ENCODE peak calls at places on chromosomes 12 and 14, in four cellular contexts. B is transverse colon, W is iris pigment epithelial cell, F is HFFc6. E is an unnamed sample.

GRCh38 chr14:104371031-104371430 is 208.5 kb upstream of the C14orf180 start:
- DNase-seq in B (no peak), W (no peak), F (no peak), E (no peak)

GRCh38 chr14:45492876-45493275 is 239.9 kb upstream of the MIS18BP1 start:
- DNase-seq in B (no peak), W (no peak), F (no peak), E (no peak)

GRCh38 chr12:106632797-106633450 is 50.1 kb downstream of the RFX4 start:
- DNase-seq in B (no peak), W (peak), F (no peak), E (no peak)

GRCh38 chr12:52070243-52070925 is 606 bp downstream of the ATG101 start:
- DNase-seq in B (no peak), W (no peak), F (no peak), E (no peak)

GRCh38 chr12:53292441-53292840 is 2.9 kb upstream of the PFDN5 start:
- DNase-seq in B (no peak), W (no peak), F (no peak), E (no peak)

GRCh38 chr12:83573676-83574075 is 887.0 kb downstream of the TMTC2 start:
- DNase-seq in B (no peak), W (peak), F (no peak), E (peak)

GRCh38 chr12:117470804-117471203 is 109.4 kb upstream of the NOS1 start:
- DNase-seq in B (no peak), W (no peak), F (no peak), E (no peak)

GRCh38 chr12:24945822-24946221 is 3.1 kb downstream of the BCAT1 start:
- DNase-seq in B (no peak), W (no peak), F (no peak), E (no peak)

GRCh38 chr12:122244565-122245371 is 18.9 kb upstream of the DIABLO start:
- DNase-seq in B (no peak), W (no peak), F (no peak), E (no peak)

GRCh38 chr12:70849265-70849960 is 71.1 kb downstream of the PTPRR start:
- DNase-seq in B (no peak), W (peak), F (no peak), E (no peak)

GRCh38 chr12:56763753-56764657 is 881 bp downstream of the HSD17B6 start:
- DNase-seq in B (no peak), W (peak), F (peak), E (no peak)

GRCh38 chr12:76375470-76375869 is 27.3 kb upstream of the BBS10 start:
- DNase-seq in B (no peak), W (peak), F (no peak), E (no peak)

GRCh38 chr14:63276016-63276415 is 42.7 kb downstream of the GPHB5 start:
- DNase-seq in B (no peak), W (no peak), F (no peak), E (no peak)

GRCh38 chr12:53268009-53268636 is at the start of gene ESPL1:
- DNase-seq in B (peak), W (peak), F (peak), E (no peak)

GRCh38 chr14:101235042-101235871 is 326.0 kb upstream of the DIO3 start:
- DNase-seq in B (peak), W (peak), F (peak), E (no peak)

GRCh38 chr14:74855021-74855420 is 20.9 kb downstream of the PROX2 start:
- DNase-seq in B (no peak), W (no peak), F (no peak), E (no peak)

GRCh38 chr12:51942501-51943000 is 8.9 kb upstream of the ACVR1B start:
- DNase-seq in B (no peak), W (no peak), F (no peak), E (no peak)

GRCh38 chr12:29750131-29750927 is 33.4 kb downstream of the TMTC1 start:
- DNase-seq in B (no peak), W (peak), F (no peak), E (no peak)

GRCh38 chr12:122730215-122731014 is at the start of gene HCAR1:
- DNase-seq in B (no peak), W (peak), F (no peak), E (no peak)

GRCh38 chr12:52953181-52953841 is 4.4 kb downstream of the KRT18 start:
- DNase-seq in B (no peak), W (no peak), F (no peak), E (no peak)

GRCh38 chr14:77120771-77121743 is 20.5 kb downstream of the ZDHHC22 start:
- DNase-seq in B (peak), W (no peak), F (no peak), E (no peak)

GRCh38 chr14:105273062-105273461 is 24.7 kb downstream of the BTBD6 start:
- DNase-seq in B (no peak), W (no peak), F (no peak), E (no peak)

GRCh38 chr14:98169170-98169587 is 1102.8 kb downstream of the BCL11B start:
- DNase-seq in B (no peak), W (no peak), F (no peak), E (no peak)

E was measured in epithelial cell of prostate.